ENCODE peak calls at places on chromosome 17, in five cellular contexts. W, H, R, J and K are unnamed samples.

GRCh38 chr17:32256012-32256694 is 9.5 kb upstream of the RHBDL3 start:
- DNase-seq in R (no peak), J (no peak), H (no peak), W (no peak), K (no peak)

GRCh38 chr17:81300586-81301155 is 5.6 kb upstream of the SLC38A10 start:
- DNase-seq in J (no peak), W (no peak), H (no peak), R (no peak), K (no peak)

GRCh38 chr17:75764711-75765421 is at the start of gene GALK1:
- DNase-seq in J (no peak), H (peak), W (peak), R (peak), K (peak)

GRCh38 chr17:61139219-61139618 is 260.4 kb upstream of the TBX2 start:
- DNase-seq in W (peak), H (peak), R (peak), J (peak), K (no peak)

GRCh38 chr17:19705771-19706770 is 10.3 kb downstream of the SLC47A2 start:
- DNase-seq in W (no peak), R (no peak), J (no peak), H (no peak), K (peak)

GRCh38 chr17:80408872-80409271 is 6.1 kb upstream of the ENDOV start:
- DNase-seq in R (peak), W (no peak), H (peak), J (no peak), K (no peak)

GRCh38 chr17:2347805-2348685 is 10.7 kb downstream of the SGSM2 start:
- DNase-seq in H (no peak), R (peak), J (peak), W (peak), K (peak)

GRCh38 chr17:17001076-17001777 is 29.3 kb upstream of the TNFRSF13B start:
- DNase-seq in W (no peak), H (no peak), J (no peak), R (no peak), K (no peak)

GRCh38 chr17:40182606-40183005 is 5.3 kb downstream of the RAPGEFL1 start:
- DNase-seq in J (no peak), H (no peak), R (no peak), W (no peak), K (no peak)

GRCh38 chr17:50793007-50793406 is 25.7 kb upstream of the ANKRD40CL start:
- DNase-seq in H (no peak), R (no peak), W (no peak), J (no peak), K (no peak)

GRCh38 chr17:80007939-80008338 is 27.7 kb downstream of the TBC1D16 start:
- DNase-seq in R (no peak), H (no peak), W (no peak), J (no peak), K (no peak)

GRCh38 chr17:38605852-38606645 is at the start of gene SRCIN1:
- DNase-seq in J (no peak), H (no peak), W (no peak), R (no peak), K (peak)